ENCODE peak calls at places on chromosomes 6 and 20, in five cellular contexts. D is H9, L is left ventricle myocardium inferior, O is HCT116, E is tibial artery. K is an unnamed sample. For H3K4me1, the result is how much of the 10 kb centered on the place peaks cover.

GRCh38 chr20:33945391-33946079 is 48.2 kb upstream of the RALY start:
- DNase-seq in O (no peak), E (no peak), D (no peak), L (no peak), K (no peak)

GRCh38 chr6:1618305-1619105 is 8.8 kb downstream of the FOXC1 start:
- DNase-seq in D (no peak), O (no peak), L (no peak), E (no peak), K (no peak)

GRCh38 chr6:25652007-25652515 is at the start of gene SCGN:
- DNase-seq in L (peak), D (peak), E (peak), O (no peak), K (peak)

GRCh38 chr6:111691345-111692225 is 85.9 kb upstream of the TRAF3IP2 start:
- DNase-seq in D (no peak), L (no peak), E (no peak), O (no peak), K (no peak)

GRCh38 chr20:62816879-62817873 is at the start of gene COL9A3:
- DNase-seq in L (no peak), O (no peak), D (no peak), E (no peak), K (no peak)

GRCh38 chr6:19713984-19714383 is 123.2 kb upstream of the ID4 start:
- DNase-seq in O (no peak), L (no peak), D (no peak), E (no peak), K (no peak)

GRCh38 chr20:41249371-41249770 is 68.2 kb downstream of the ZHX3 start:
- DNase-seq in O (no peak), D (no peak), E (peak), L (peak), K (peak)

GRCh38 chr20:53826597-53827291 is 233.1 kb upstream of the ZNF217 start:
- DNase-seq in L (no peak), D (no peak), O (no peak), E (no peak), K (no peak)

GRCh38 chr6:33424855-33425667 is 5.2 kb downstream of the SYNGAP1 start:
- DNase-seq in D (no peak), L (no peak), O (no peak), E (no peak), K (no peak)

GRCh38 chr20:6705106-6705766 is 62.2 kb upstream of the BMP2 start:
- DNase-seq in D (no peak), O (no peak), L (no peak), E (no peak), K (no peak)

GRCh38 chr20:37925265-37926165 is 22.6 kb downstream of the VSTM2L start:
- DNase-seq in D (peak), L (no peak), O (no peak), E (no peak), K (no peak)

GRCh38 chr6:72464246-72464645 is 157.6 kb upstream of the KCNQ5 start:
- DNase-seq in O (no peak), E (no peak), D (no peak), L (no peak), K (no peak)

GRCh38 chr20:37941332-37941731 is 38.4 kb downstream of the VSTM2L start:
- DNase-seq in D (peak), L (no peak), E (no peak), O (no peak), K (no peak)

DNA sequence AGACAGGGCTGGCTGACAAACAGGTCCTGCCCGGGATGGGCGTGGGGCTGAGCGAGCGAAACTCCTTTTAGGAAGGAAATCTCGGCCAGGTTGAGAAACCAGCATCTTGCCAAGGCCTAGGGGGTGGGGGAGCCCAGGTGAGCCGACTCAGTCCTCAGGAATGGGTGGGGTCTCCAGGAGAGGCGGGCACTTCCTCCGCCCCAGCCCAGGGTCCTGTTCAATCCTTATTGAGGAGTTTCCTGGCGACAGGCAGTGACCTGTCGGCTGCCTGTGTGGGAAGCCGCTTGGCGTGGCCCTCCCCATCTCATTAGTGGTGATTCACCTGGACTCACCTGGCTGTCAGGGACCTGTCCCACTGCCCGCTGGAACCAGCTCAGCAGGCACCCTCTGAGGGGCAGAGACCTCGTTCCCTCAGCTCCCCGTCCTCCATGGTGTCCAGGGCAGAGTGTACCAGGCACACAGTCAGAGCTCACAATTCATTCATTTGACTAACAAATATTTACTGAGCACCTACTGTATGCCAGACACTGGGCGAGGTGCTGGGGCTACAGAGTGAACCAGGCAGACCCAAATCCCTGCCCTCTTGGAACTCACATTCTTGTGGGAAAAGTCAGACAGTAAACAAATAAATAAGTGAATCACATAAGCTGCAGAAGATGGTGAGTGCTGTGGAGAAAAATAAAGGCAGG is 51.1 kb downstream of the FGD2 start:
- DNase-seq in D (peak), O (peak), L (no peak), E (no peak), K (no peak)
- H3K4me1 ChIP-seq in D (under half), O (under half), L (under half), E (under half), K (under half)

GRCh38 chr6:157984165-157984564 is 2.5 kb downstream of the SYNJ2 start:
- DNase-seq in D (no peak), L (no peak), E (peak), O (no peak), K (no peak)
- H3K4me1 ChIP-seq in D (under half), L (under half), E (under half), O (under half), K (under half)

DNA sequence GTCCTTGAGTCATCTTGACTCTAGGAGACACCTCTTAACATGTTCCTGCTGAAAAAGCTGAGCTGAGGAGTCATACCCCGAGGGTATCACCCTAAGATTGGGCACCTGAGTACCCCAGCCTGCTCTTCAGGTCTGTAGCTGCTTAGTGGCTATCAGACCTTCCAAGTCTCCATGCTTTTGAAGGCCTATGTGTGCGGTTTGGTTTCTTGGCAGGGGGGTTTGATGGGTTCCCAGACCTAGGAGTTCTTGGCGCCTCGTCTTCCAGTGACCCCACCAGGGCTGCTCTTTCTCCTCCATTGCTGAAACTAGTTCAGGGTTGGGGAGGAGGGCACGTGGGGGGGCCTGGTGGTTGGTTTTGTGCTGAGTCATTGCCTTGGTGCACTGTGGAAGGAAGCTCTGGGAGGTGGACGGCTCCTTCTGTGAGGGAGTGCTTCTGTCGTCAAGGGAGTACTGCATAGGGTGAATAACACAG is 20.1 kb downstream of the IGF2R start:
- DNase-seq in D (no peak), E (no peak), L (no peak), O (no peak), K (no peak)
- H3K4me1 ChIP-seq in D (under half), E (under half), L (half or more), O (under half), K (under half)

GRCh38 chr6:37232430-37233017 is 25.0 kb upstream of the TBC1D22B start:
- DNase-seq in D (no peak), E (no peak), L (no peak), O (no peak), K (no peak)
- H3K4me1 ChIP-seq in D (under half), E (under half), L (under half), O (under half), K (under half)